ENCODE peak calls at places on chromosome 21, in four cellular contexts. D is neuronal stem cell, S is H1, J is mesendoderm. T is an unnamed sample.

GRCh38 chr21:28633803-28634572 is 358.7 kb downstream of the LTN1 start:
- DNase-seq in D (no peak), S (no peak), J (no peak), T (peak)

GRCh38 chr21:41606706-41607105 is 98.7 kb upstream of the TMPRSS2 start:
- DNase-seq in D (no peak), S (no peak), J (no peak), T (no peak)

GRCh38 chr21:41729701-41730368 is 37.0 kb downstream of the RIPK4 start:
- DNase-seq in D (no peak), S (no peak), J (no peak), T (no peak)

GRCh38 chr21:31186916-31187315 is 148.6 kb upstream of the KRTAP19-8 start:
- DNase-seq in D (no peak), S (no peak), J (peak), T (no peak)

GRCh38 chr21:37564924-37565529 is 198.5 kb downstream of the DYRK1A start:
- DNase-seq in D (no peak), S (no peak), J (no peak), T (peak)

GRCh38 chr21:36630485-36631206 is 68.3 kb upstream of the SIM2 start:
- DNase-seq in D (peak), S (peak), J (peak), T (peak)

GRCh38 chr21:37636152-37636860 is 269.7 kb downstream of the DYRK1A start:
- DNase-seq in D (no peak), S (no peak), J (no peak), T (peak)

GRCh38 chr21:26070822-26071425 is 99.6 kb downstream of the APP start:
- DNase-seq in D (no peak), S (no peak), J (peak), T (peak)

GRCh38 chr21:38712076-38712475 is 93.7 kb upstream of the ETS2 start:
- DNase-seq in D (no peak), S (peak), J (peak), T (peak)

GRCh38 chr21:29534448-29534847 is 235.7 kb downstream of the BACH1 start:
- DNase-seq in D (no peak), S (no peak), J (no peak), T (no peak)

GRCh38 chr21:18041012-18041411 is 203.6 kb upstream of the CHODL start:
- DNase-seq in D (no peak), S (no peak), J (peak), T (no peak)

GRCh38 chr21:25845729-25846256 is 111.0 kb downstream of the GABPA start:
- DNase-seq in D (no peak), S (no peak), J (no peak), T (peak)

GRCh38 chr21:27423073-27423472 is 456.2 kb upstream of the ADAMTS5 start:
- DNase-seq in D (no peak), S (no peak), J (peak), T (peak)

GRCh38 chr21:33264561-33264960 is 1.6 kb upstream of the IL10RB start:
- DNase-seq in D (no peak), S (no peak), J (no peak), T (no peak)

GRCh38 chr21:42038826-42039425 is 28.8 kb upstream of the ZBTB21 start:
- DNase-seq in D (no peak), S (no peak), J (no peak), T (peak)

GRCh38 chr21:41736423-41736822 is 30.4 kb downstream of the RIPK4 start:
- DNase-seq in D (no peak), S (no peak), J (no peak), T (no peak)

GRCh38 chr21:34157456-34158025 is 84.2 kb downstream of the MRPS6 start:
- DNase-seq in D (no peak), S (no peak), J (no peak), T (no peak)

GRCh38 chr21:38544681-38545080 is 46.4 kb upstream of the ERG start:
- DNase-seq in D (no peak), S (no peak), J (no peak), T (no peak)

GRCh38 chr21:36535618-36536241 is 55.8 kb upstream of the CLDN14 start:
- DNase-seq in D (no peak), S (no peak), J (no peak), T (no peak)

GRCh38 chr21:43187715-43188114 is 18.9 kb downstream of the CRYAA start:
- DNase-seq in D (no peak), S (no peak), J (no peak), T (no peak)
- H3K23ac ChIP-seq in D (no peak), S (peak), J (no peak), T (no peak)

GRCh38 chr21:35294231-35294898 is 245.3 kb upstream of the RUNX1 start:
- DNase-seq in D (no peak), S (no peak), J (peak), T (no peak)
- H2BK120ac ChIP-seq in D (no peak), S (no peak), J (no peak), T (no peak)

GRCh38 chr21:16910435-16911165 is 602.2 kb upstream of the CXADR start:
- DNase-seq in D (no peak), S (no peak), J (no peak), T (no peak)

GRCh38 chr21:16912075-16912474 is 600.8 kb upstream of the CXADR start:
- DNase-seq in D (no peak), S (no peak), J (no peak), T (peak)

GRCh38 chr21:16913010-16913409 is 599.8 kb upstream of the CXADR start:
- DNase-seq in D (no peak), S (peak), J (peak), T (no peak)

GRCh38 chr21:16911166-16911607 is 601.7 kb upstream of the CXADR start:
- DNase-seq in D (no peak), S (no peak), J (no peak), T (no peak)

DNA sequence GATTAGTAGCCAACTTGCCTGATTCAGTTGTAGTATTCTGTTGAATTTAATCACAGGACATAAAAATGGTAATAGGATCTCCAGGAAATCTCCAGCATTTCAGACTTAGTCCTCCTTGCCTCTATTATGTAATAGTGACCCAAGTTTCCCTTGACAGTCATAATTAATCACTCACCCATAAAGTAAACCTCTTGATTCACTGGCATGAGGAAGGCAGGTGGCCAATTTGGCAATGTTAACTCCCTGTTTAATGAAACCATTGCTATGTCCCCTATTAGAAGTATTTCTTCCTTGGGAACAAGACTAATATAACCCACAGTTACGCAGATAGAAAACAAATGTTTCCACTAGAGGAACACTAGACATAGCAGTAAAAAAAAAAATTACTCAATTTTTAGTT is 604.8 kb upstream of the CXADR start:
- DNase-seq in D (no peak), S (no peak), J (no peak), T (no peak)
- H3K23ac ChIP-seq in D (no peak), S (no peak), J (no peak), T (no peak)

GRCh38 chr21:44927587-44928461 is 7.1 kb upstream of the ITGB2 start:
- DNase-seq in D (no peak), S (no peak), J (peak), T (peak)
- H2BK120ac ChIP-seq in D (no peak), S (no peak), J (no peak), T (peak)

DNA sequence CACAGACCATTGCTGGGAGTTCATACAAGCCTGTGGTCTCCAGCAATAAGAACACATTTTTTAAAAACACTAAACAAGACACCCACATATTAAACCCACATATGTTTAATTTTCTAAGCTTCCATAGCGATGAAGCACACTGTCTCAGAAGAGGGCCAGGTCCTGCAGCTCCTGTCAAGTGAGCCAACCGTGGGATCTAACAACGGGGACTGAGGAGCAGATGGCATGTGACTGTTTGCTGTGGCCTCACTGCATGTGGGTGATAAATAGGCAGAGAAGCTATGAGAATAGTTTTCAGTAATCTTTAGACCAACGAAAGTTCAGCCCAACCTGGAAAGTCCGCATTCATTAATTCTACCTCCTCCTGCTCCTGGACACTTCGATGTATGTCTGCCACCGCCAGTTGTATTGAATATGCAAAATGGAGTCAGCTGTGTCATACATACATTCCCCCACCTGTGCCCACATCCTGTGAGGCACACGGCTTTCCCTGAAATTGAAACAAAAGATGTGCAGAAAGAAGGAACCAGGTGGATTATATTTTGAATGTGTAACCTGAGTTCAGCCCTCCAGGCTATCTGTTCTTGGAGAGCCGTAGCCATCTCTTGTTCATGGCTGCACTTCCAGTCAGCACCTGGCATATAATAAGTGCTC is 88.2 kb downstream of the MIS18A start:
- DNase-seq in D (no peak), S (no peak), J (no peak), T (no peak)
- H3K23ac ChIP-seq in D (no peak), S (no peak), J (no peak), T (no peak)

DNA sequence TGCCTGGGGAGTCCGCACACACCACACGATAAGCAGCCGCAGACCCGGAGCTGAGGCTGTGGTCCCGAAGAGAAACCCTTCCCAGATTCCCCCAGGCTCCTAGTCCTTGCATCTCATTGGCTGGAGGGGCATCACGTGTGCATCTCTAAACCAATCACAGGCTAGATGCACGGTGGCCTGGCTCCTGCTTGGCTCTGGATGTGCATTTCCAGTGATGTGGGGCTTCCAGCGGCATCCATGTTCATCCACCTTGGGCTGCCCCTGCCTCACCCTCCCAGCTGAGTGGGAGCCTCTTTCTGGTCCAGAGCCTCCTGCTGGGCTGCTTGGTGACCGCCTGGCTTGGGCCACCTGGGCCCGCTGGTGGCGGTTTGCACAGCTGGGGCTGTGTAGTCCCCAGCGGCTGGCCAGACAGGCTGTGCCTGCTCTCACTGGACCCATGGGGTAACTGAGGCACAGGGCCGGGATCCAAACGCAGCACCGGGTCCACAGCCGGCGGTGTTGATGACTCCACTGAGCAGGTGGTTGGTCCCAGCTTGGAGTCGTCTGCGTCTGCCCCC is 41.1 kb downstream of the COL6A1 start:
- DNase-seq in D (no peak), S (no peak), J (peak), T (no peak)
- H2BK120ac ChIP-seq in D (no peak), S (no peak), J (no peak), T (peak)